ENCODE peak calls at places on chromosome 16, in seven cellular contexts. I is ovary; V is H1; Z is ascending aorta; U is CD8-positive, alpha-beta T cell; L is heart left ventricle; G is gastrocnemius medialis. E is an unnamed sample.

GRCh38 chr16:19898924-19899604 is 14.4 kb upstream of the GPRC5B start:
- DNase-seq in I (peak), V (no peak), Z (no peak), U (peak), L (no peak), G (no peak), E (peak)

GRCh38 chr16:29815032-29815721 is 775 bp upstream of the PAGR1 start:
- DNase-seq in I (peak), V (no peak), Z (no peak), U (peak), L (peak), G (no peak), E (peak)

GRCh38 chr16:28100810-28101532 is 37.5 kb upstream of the GSG1L start:
- DNase-seq in I (no peak), V (no peak), Z (no peak), U (no peak), L (no peak), G (no peak), E (no peak)

GRCh38 chr16:555528-556478 is 4.4 kb upstream of the PRR35 start:
- DNase-seq in I (no peak), V (no peak), Z (no peak), U (no peak), L (no peak), G (no peak), E (no peak)

GRCh38 chr16:56667581-56668571 is at the start of gene MT1G:
- DNase-seq in I (no peak), V (no peak), Z (no peak), U (no peak), L (peak), G (no peak), E (no peak)

GRCh38 chr16:89354325-89354724 is 136.0 kb downstream of the ANKRD11 start:
- DNase-seq in I (no peak), V (no peak), Z (no peak), U (no peak), L (no peak), G (no peak), E (no peak)

GRCh38 chr16:84730406-84731106 is 30.8 kb downstream of the USP10 start:
- DNase-seq in I (peak), V (no peak), Z (peak), U (no peak), L (peak), G (peak), E (no peak)

GRCh38 chr16:13390093-13390985 is 488.9 kb downstream of the SHISA9 start:
- DNase-seq in I (no peak), V (no peak), Z (no peak), U (no peak), L (no peak), G (no peak), E (no peak)

GRCh38 chr16:78648517-78648916 is 549.1 kb downstream of the WWOX start:
- DNase-seq in I (no peak), V (no peak), Z (no peak), U (no peak), L (peak), G (no peak), E (no peak)

GRCh38 chr16:14640538-14640937 is 7.8 kb downstream of the BFAR start:
- DNase-seq in I (no peak), V (no peak), Z (no peak), U (no peak), L (no peak), G (no peak), E (no peak)

GRCh38 chr16:23149993-23150364 is 727 bp upstream of the USP31 start:
- DNase-seq in I (no peak), V (no peak), Z (no peak), U (no peak), L (no peak), G (no peak), E (no peak)

GRCh38 chr16:1036121-1036520 is 36.4 kb upstream of the SSTR5 start:
- DNase-seq in I (no peak), V (no peak), Z (no peak), U (no peak), L (no peak), G (no peak), E (no peak)

GRCh38 chr16:4614571-4615388 is at the start of gene UBALD1:
- DNase-seq in I (peak), V (no peak), Z (peak), U (peak), L (peak), G (peak), E (peak)

GRCh38 chr16:53898993-53899392 is 195.0 kb downstream of the FTO start:
- DNase-seq in I (no peak), V (no peak), Z (no peak), U (no peak), L (no peak), G (no peak), E (no peak)

GRCh38 chr16:30769379-30770089 is 7.4 kb downstream of the RNF40 start:
- DNase-seq in I (peak), V (no peak), Z (no peak), U (no peak), L (no peak), G (no peak), E (no peak)

GRCh38 chr16:14502932-14503741 is 126.9 kb downstream of the PARN start:
- DNase-seq in I (no peak), V (no peak), Z (no peak), U (no peak), L (no peak), G (no peak), E (no peak)

GRCh38 chr16:89095401-89095974 is 1.8 kb downstream of the ACSF3 start:
- DNase-seq in I (no peak), V (peak), Z (no peak), U (no peak), L (no peak), G (no peak), E (no peak)

GRCh38 chr16:19113577-19114358 is at the start of gene ITPRIPL2:
- DNase-seq in I (peak), V (no peak), Z (peak), U (no peak), L (peak), G (peak), E (peak)

GRCh38 chr16:26204138-26204537 is 512.4 kb downstream of the HS3ST4 start:
- DNase-seq in I (no peak), V (no peak), Z (no peak), U (no peak), L (no peak), G (no peak), E (no peak)

GRCh38 chr16:58024673-58025350 is 742 bp upstream of the MMP15 start:
- DNase-seq in I (no peak), V (no peak), Z (no peak), U (peak), L (peak), G (no peak), E (no peak)

GRCh38 chr16:1413684-1414531 is 596 bp downstream of the UNKL start:
- DNase-seq in I (peak), V (peak), Z (no peak), U (peak), L (no peak), G (no peak), E (peak)

GRCh38 chr16:88541831-88542230 is 28.4 kb upstream of the ZC3H18 start:
- DNase-seq in I (no peak), V (no peak), Z (no peak), U (no peak), L (no peak), G (no peak), E (no peak)

GRCh38 chr16:2856686-2857450 is 1.1 kb downstream of the PRSS22 start:
- DNase-seq in I (no peak), V (no peak), Z (no peak), U (no peak), L (no peak), G (no peak), E (no peak)

GRCh38 chr16:30040221-30040620 is 9.2 kb upstream of the TLCD3B start:
- DNase-seq in I (no peak), V (no peak), Z (no peak), U (no peak), L (no peak), G (no peak), E (no peak)

GRCh38 chr16:27424772-27425498 is 23.0 kb downstream of the IL21R start:
- DNase-seq in I (peak), V (no peak), Z (no peak), U (peak), L (no peak), G (no peak), E (no peak)

GRCh38 chr16:1193143-1193824 is 31.8 kb downstream of the TPSG1 start:
- DNase-seq in I (no peak), V (no peak), Z (no peak), U (no peak), L (no peak), G (no peak), E (no peak)

GRCh38 chr16:57797526-57798266 is 4.6 kb downstream of the KIFC3 start:
- DNase-seq in I (no peak), V (no peak), Z (no peak), U (no peak), L (peak), G (peak), E (no peak)

GRCh38 chr16:87160752-87161337 is 156.3 kb downstream of the C16orf95 start:
- DNase-seq in I (no peak), V (no peak), Z (no peak), U (no peak), L (no peak), G (no peak), E (no peak)

GRCh38 chr16:28260193-28260592 is 32.1 kb upstream of the SBK1 start:
- DNase-seq in I (no peak), V (no peak), Z (no peak), U (no peak), L (peak), G (peak), E (no peak)

GRCh38 chr16:1154291-1154886 is 1.5 kb downstream of the CACNA1H start:
- DNase-seq in I (peak), V (no peak), Z (no peak), U (no peak), L (no peak), G (no peak), E (no peak)

GRCh38 chr16:84832488-84833141 is 12.8 kb downstream of the CRISPLD2 start:
- DNase-seq in I (peak), V (no peak), Z (peak), U (no peak), L (peak), G (peak), E (no peak)

GRCh38 chr16:68298907-68299515 is 11.7 kb downstream of the SLC7A6OS start:
- DNase-seq in I (no peak), V (no peak), Z (no peak), U (no peak), L (peak), G (peak), E (no peak)

GRCh38 chr16:75653926-75654325 is 6.4 kb downstream of the TERF2IP start:
- DNase-seq in I (no peak), V (no peak), Z (no peak), U (no peak), L (no peak), G (no peak), E (no peak)

GRCh38 chr16:13122074-13122473 is 220.7 kb downstream of the SHISA9 start:
- DNase-seq in I (no peak), V (no peak), Z (no peak), U (no peak), L (no peak), G (no peak), E (no peak)

GRCh38 chr16:85457366-85457765 is 155.8 kb upstream of the GSE1 start:
- DNase-seq in I (no peak), V (no peak), Z (no peak), U (no peak), L (no peak), G (no peak), E (no peak)

GRCh38 chr16:85399583-85400284 is 213.4 kb upstream of the GSE1 start:
- DNase-seq in I (no peak), V (no peak), Z (no peak), U (no peak), L (peak), G (no peak), E (no peak)

GRCh38 chr16:65751622-65752598 is 614.6 kb upstream of the CDH5 start:
- DNase-seq in I (no peak), V (no peak), Z (no peak), U (no peak), L (no peak), G (no peak), E (no peak)
- TF ChIP-seq CTCF in I (no peak), V (no peak), Z (no peak), U (no peak), L (no peak), G (no peak), E (no peak)

GRCh38 chr16:48959204-48959603 is 322.4 kb downstream of the CBLN1 start:
- DNase-seq in I (no peak), V (no peak), Z (no peak), U (no peak), L (peak), G (no peak), E (no peak)
- TF ChIP-seq CTCF in I (no peak), V (no peak), Z (no peak), U (no peak), L (no peak), G (no peak), E (no peak)

GRCh38 chr16:50979806-50980620 is 171.1 kb downstream of the SALL1 start:
- DNase-seq in I (no peak), V (no peak), Z (no peak), U (no peak), L (no peak), G (no peak), E (no peak)
- TF ChIP-seq CTCF in I (no peak), V (no peak), Z (no peak), U (no peak), L (no peak), G (no peak), E (no peak)

DNA sequence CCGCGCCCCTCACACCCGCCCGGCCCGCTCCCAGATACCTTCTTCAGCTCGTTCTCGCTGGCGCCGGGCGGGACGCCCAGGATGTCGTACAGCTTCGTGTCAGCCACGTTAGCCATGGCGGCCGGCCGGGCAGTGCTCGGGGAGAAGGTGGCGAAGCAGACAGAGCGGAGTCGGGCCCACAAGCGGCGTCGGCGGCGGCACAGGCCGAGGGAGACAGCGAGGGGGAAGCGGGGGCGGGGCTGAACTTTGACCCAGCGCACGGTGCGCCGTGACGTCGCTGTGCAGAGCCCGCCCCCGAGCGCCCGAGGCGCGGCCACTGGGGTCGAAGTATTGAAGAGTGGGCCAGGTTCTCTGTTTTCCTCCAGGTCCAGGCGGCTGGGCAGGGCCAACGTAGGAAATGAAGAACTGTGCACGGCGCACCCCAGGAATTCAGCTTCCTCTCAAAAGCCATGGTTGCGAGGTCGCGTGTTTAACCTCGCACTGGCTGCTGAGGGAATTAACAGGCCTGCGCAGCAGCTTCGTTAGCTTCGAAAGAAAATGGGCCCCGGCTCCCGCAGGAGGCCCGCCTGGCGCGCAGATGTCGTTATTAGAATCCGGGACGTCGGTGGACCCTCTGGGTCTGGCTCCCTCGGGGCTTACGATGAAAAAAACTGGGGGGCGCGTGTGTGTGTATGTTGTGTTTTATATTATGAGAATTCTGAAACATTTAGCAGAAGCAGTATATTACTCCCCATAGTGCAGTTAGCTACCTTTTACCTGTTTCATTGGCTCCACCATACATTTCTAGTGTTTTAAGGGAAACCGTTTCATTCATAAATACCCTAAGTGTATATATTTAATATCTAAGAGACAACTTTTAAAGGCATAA is at the start of gene DNAJA2:
- DNase-seq in I (peak), V (peak), Z (peak), U (peak), L (peak), G (peak), E (peak)
- TF ChIP-seq CTCF in I (peak), V (no peak), Z (no peak), U (no peak), L (peak), G (no peak), E (no peak)

GRCh38 chr16:82631701-82632685 is 5.2 kb downstream of the CDH13 start:
- DNase-seq in I (no peak), V (no peak), Z (no peak), U (no peak), L (no peak), G (peak), E (no peak)
- TF ChIP-seq CTCF in I (no peak), V (peak), Z (peak), U (no peak), L (peak), G (peak), E (peak)

GRCh38 chr16:17078950-17079631 is 391.7 kb downstream of the XYLT1 start:
- DNase-seq in I (no peak), V (no peak), Z (no peak), U (no peak), L (no peak), G (no peak), E (no peak)
- TF ChIP-seq CTCF in I (no peak), V (peak), Z (no peak), U (no peak), L (no peak), G (no peak), E (no peak)

GRCh38 chr16:69799601-69800000 is 37.5 kb downstream of the WWP2 start:
- DNase-seq in I (no peak), V (no peak), Z (no peak), U (no peak), L (no peak), G (no peak), E (no peak)
- TF ChIP-seq CTCF in I (no peak), V (no peak), Z (no peak), U (no peak), L (no peak), G (no peak), E (no peak)

DNA sequence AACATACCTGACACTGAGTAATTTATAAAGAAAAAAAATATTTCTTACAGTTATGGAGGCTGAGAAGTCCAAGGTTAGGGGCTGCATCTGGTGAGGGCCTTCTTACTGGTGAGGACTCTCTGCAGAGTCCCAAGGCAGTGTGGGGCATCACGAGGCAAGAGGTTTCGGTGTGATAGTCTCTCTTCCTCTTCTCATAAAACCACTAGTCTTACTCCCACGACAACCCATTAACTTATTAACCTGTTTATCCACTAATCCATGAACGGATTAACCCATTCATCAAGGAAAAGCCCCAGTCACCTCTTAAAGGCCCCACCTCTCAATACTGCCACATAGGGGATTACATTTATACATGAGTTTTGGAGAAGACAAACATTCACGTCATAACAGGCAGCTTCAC is 20.1 kb downstream of the CIITA start:
- DNase-seq in I (no peak), V (no peak), Z (no peak), U (no peak), L (no peak), G (no peak), E (no peak)
- TF ChIP-seq CTCF in I (no peak), V (no peak), Z (no peak), U (no peak), L (no peak), G (no peak), E (no peak)

E was measured in neural crest cell.